ENCODE peak calls at places on chromosomes 12 and 14, in seven cellular contexts. One of them, this sample, is unnamed.

GRCh38 chr14:52069617-52070431 is 965 bp upstream of the NID2 start:
- DNase-seq in GM04504: no peak
- DNase-seq in stimulated activated CD4-positive, alpha-beta T cell treated with anti-CD3 and anti-CD28 coated beads, Interleukin-1b, Interleukin-23, amount 100 ng/mL, for 1 hour: no peak
- DNase-seq in Caco-2: no peak
- DNase-seq in ELF-1: peak; percentile 66
- DNase-seq in CD4-positive, alpha-beta T cell: no peak
- DNase-seq in mesothelial cell of epicardium: peak; percentile 44
- DNase-seq in this sample: no peak

GRCh38 chr14:22384974-22385526 is 204.0 kb downstream of the DAD1 start:
- DNase-seq in mesothelial cell of epicardium: no peak
- DNase-seq in GM04504: no peak
- DNase-seq in Caco-2: no peak
- DNase-seq in ELF-1: no peak
- DNase-seq in stimulated activated CD4-positive, alpha-beta T cell treated with anti-CD3 and anti-CD28 coated beads, Interleukin-1b, Interleukin-23, amount 100 ng/mL, for 1 hour: no peak
- DNase-seq in CD4-positive, alpha-beta T cell: no peak
- DNase-seq in this sample: no peak

GRCh38 chr14:38278035-38278434 is 22.1 kb upstream of the CLEC14A start:
- DNase-seq in stimulated activated CD4-positive, alpha-beta T cell treated with anti-CD3 and anti-CD28 coated beads, Interleukin-1b, Interleukin-23, amount 100 ng/mL, for 1 hour: no peak
- DNase-seq in ELF-1: no peak
- DNase-seq in mesothelial cell of epicardium: no peak
- DNase-seq in CD4-positive, alpha-beta T cell: no peak
- DNase-seq in GM04504: no peak
- DNase-seq in Caco-2: no peak
- DNase-seq in this sample: no peak

GRCh38 chr14:99055019-99055418 is 217.0 kb downstream of the BCL11B start:
- DNase-seq in stimulated activated CD4-positive, alpha-beta T cell treated with anti-CD3 and anti-CD28 coated beads, Interleukin-1b, Interleukin-23, amount 100 ng/mL, for 1 hour: no peak
- DNase-seq in Caco-2: no peak
- DNase-seq in ELF-1: peak; percentile 29
- DNase-seq in mesothelial cell of epicardium: no peak
- DNase-seq in GM04504: no peak
- DNase-seq in CD4-positive, alpha-beta T cell: no peak
- DNase-seq in this sample: no peak

GRCh38 chr14:65604946-65605345 is 192.4 kb downstream of the FUT8 start:
- DNase-seq in GM04504: no peak
- DNase-seq in ELF-1: no peak
- DNase-seq in stimulated activated CD4-positive, alpha-beta T cell treated with anti-CD3 and anti-CD28 coated beads, Interleukin-1b, Interleukin-23, amount 100 ng/mL, for 1 hour: no peak
- DNase-seq in mesothelial cell of epicardium: no peak
- DNase-seq in Caco-2: no peak
- DNase-seq in CD4-positive, alpha-beta T cell: no peak
- DNase-seq in this sample: no peak

GRCh38 chr12:20044836-20045235 is 323.5 kb upstream of the PDE3A start:
- DNase-seq in GM04504: peak; percentile 23
- DNase-seq in Caco-2: no peak
- DNase-seq in CD4-positive, alpha-beta T cell: no peak
- DNase-seq in stimulated activated CD4-positive, alpha-beta T cell treated with anti-CD3 and anti-CD28 coated beads, Interleukin-1b, Interleukin-23, amount 100 ng/mL, for 1 hour: no peak
- DNase-seq in mesothelial cell of epicardium: no peak
- DNase-seq in ELF-1: no peak
- DNase-seq in this sample: no peak

GRCh38 chr14:33792387-33793368 is 158.2 kb downstream of the EGLN3 start:
- DNase-seq in mesothelial cell of epicardium: peak; percentile 95
- DNase-seq in GM04504: peak; percentile 59
- DNase-seq in ELF-1: peak; percentile 83
- DNase-seq in stimulated activated CD4-positive, alpha-beta T cell treated with anti-CD3 and anti-CD28 coated beads, Interleukin-1b, Interleukin-23, amount 100 ng/mL, for 1 hour: no peak
- DNase-seq in CD4-positive, alpha-beta T cell: peak; percentile 44
- DNase-seq in Caco-2: peak; percentile 64
- DNase-seq in this sample: peak; percentile 74

GRCh38 chr14:96139879-96140278 is 64.8 kb upstream of the BDKRB2 start:
- DNase-seq in stimulated activated CD4-positive, alpha-beta T cell treated with anti-CD3 and anti-CD28 coated beads, Interleukin-1b, Interleukin-23, amount 100 ng/mL, for 1 hour: no peak
- DNase-seq in ELF-1: no peak
- DNase-seq in Caco-2: no peak
- DNase-seq in CD4-positive, alpha-beta T cell: no peak
- DNase-seq in GM04504: no peak
- DNase-seq in mesothelial cell of epicardium: no peak
- DNase-seq in this sample: no peak

GRCh38 chr14:80211143-80212024 is at the start of gene DIO2:
- DNase-seq in Caco-2: no peak
- DNase-seq in GM04504: peak; percentile 32
- DNase-seq in CD4-positive, alpha-beta T cell: no peak
- DNase-seq in stimulated activated CD4-positive, alpha-beta T cell treated with anti-CD3 and anti-CD28 coated beads, Interleukin-1b, Interleukin-23, amount 100 ng/mL, for 1 hour: no peak
- DNase-seq in mesothelial cell of epicardium: no peak
- DNase-seq in ELF-1: peak; percentile 6
- DNase-seq in this sample: no peak

GRCh38 chr14:75725481-75725880 is 64.4 kb downstream of the TTLL5 start:
- DNase-seq in Caco-2: no peak
- DNase-seq in CD4-positive, alpha-beta T cell: no peak
- DNase-seq in ELF-1: no peak
- DNase-seq in GM04504: no peak
- DNase-seq in stimulated activated CD4-positive, alpha-beta T cell treated with anti-CD3 and anti-CD28 coated beads, Interleukin-1b, Interleukin-23, amount 100 ng/mL, for 1 hour: no peak
- DNase-seq in mesothelial cell of epicardium: no peak
- DNase-seq in this sample: no peak

GRCh38 chr12:105761075-105761474 is 377.7 kb downstream of the NUAK1 start:
- DNase-seq in GM04504: no peak
- DNase-seq in Caco-2: no peak
- DNase-seq in mesothelial cell of epicardium: no peak
- DNase-seq in ELF-1: no peak
- DNase-seq in stimulated activated CD4-positive, alpha-beta T cell treated with anti-CD3 and anti-CD28 coated beads, Interleukin-1b, Interleukin-23, amount 100 ng/mL, for 1 hour: no peak
- DNase-seq in CD4-positive, alpha-beta T cell: no peak
- DNase-seq in this sample: no peak

GRCh38 chr12:130803707-130804106 is 35.3 kb downstream of the STX2 start:
- DNase-seq in stimulated activated CD4-positive, alpha-beta T cell treated with anti-CD3 and anti-CD28 coated beads, Interleukin-1b, Interleukin-23, amount 100 ng/mL, for 1 hour: no peak
- DNase-seq in GM04504: no peak
- DNase-seq in mesothelial cell of epicardium: no peak
- DNase-seq in ELF-1: no peak
- DNase-seq in CD4-positive, alpha-beta T cell: no peak
- DNase-seq in Caco-2: no peak
- DNase-seq in this sample: no peak

GRCh38 chr12:116130431-116130830 is 147.1 kb downstream of the MED13L start:
- DNase-seq in mesothelial cell of epicardium: no peak
- DNase-seq in GM04504: no peak
- DNase-seq in CD4-positive, alpha-beta T cell: no peak
- DNase-seq in ELF-1: no peak
- DNase-seq in Caco-2: no peak
- DNase-seq in stimulated activated CD4-positive, alpha-beta T cell treated with anti-CD3 and anti-CD28 coated beads, Interleukin-1b, Interleukin-23, amount 100 ng/mL, for 1 hour: no peak
- DNase-seq in this sample: no peak

GRCh38 chr12:24617471-24617870 is 331.4 kb downstream of the BCAT1 start:
- DNase-seq in GM04504: no peak
- DNase-seq in mesothelial cell of epicardium: no peak
- DNase-seq in stimulated activated CD4-positive, alpha-beta T cell treated with anti-CD3 and anti-CD28 coated beads, Interleukin-1b, Interleukin-23, amount 100 ng/mL, for 1 hour: no peak
- DNase-seq in CD4-positive, alpha-beta T cell: no peak
- DNase-seq in Caco-2: no peak
- DNase-seq in ELF-1: peak; percentile 28
- DNase-seq in this sample: no peak

GRCh38 chr12:122394626-122395194 is 27.8 kb downstream of the CLIP1 start:
- DNase-seq in CD4-positive, alpha-beta T cell: no peak
- DNase-seq in stimulated activated CD4-positive, alpha-beta T cell treated with anti-CD3 and anti-CD28 coated beads, Interleukin-1b, Interleukin-23, amount 100 ng/mL, for 1 hour: no peak
- DNase-seq in GM04504: no peak
- DNase-seq in mesothelial cell of epicardium: no peak
- DNase-seq in ELF-1: no peak
- DNase-seq in Caco-2: no peak
- DNase-seq in this sample: no peak

GRCh38 chr14:39145266-39145966 is 24.7 kb downstream of the TRAPPC6B start:
- DNase-seq in CD4-positive, alpha-beta T cell: no peak
- DNase-seq in stimulated activated CD4-positive, alpha-beta T cell treated with anti-CD3 and anti-CD28 coated beads, Interleukin-1b, Interleukin-23, amount 100 ng/mL, for 1 hour: no peak
- DNase-seq in ELF-1: no peak
- DNase-seq in Caco-2: no peak
- DNase-seq in mesothelial cell of epicardium: no peak
- DNase-seq in GM04504: no peak
- DNase-seq in this sample: no peak

GRCh38 chr12:114869091-114869834 is 185.3 kb upstream of the TBX3 start:
- DNase-seq in GM04504: peak; percentile 86
- DNase-seq in stimulated activated CD4-positive, alpha-beta T cell treated with anti-CD3 and anti-CD28 coated beads, Interleukin-1b, Interleukin-23, amount 100 ng/mL, for 1 hour: no peak
- DNase-seq in ELF-1: peak; percentile 64
- DNase-seq in mesothelial cell of epicardium: peak; percentile 51
- DNase-seq in Caco-2: peak; percentile 53
- DNase-seq in CD4-positive, alpha-beta T cell: no peak
- DNase-seq in this sample: no peak

GRCh38 chr12:108801736-108802665 is 55.4 kb downstream of the SSH1 start:
- DNase-seq in stimulated activated CD4-positive, alpha-beta T cell treated with anti-CD3 and anti-CD28 coated beads, Interleukin-1b, Interleukin-23, amount 100 ng/mL, for 1 hour: no peak
- DNase-seq in ELF-1: peak; percentile 97
- DNase-seq in mesothelial cell of epicardium: no peak
- DNase-seq in CD4-positive, alpha-beta T cell: no peak
- DNase-seq in GM04504: no peak
- DNase-seq in Caco-2: no peak
- DNase-seq in this sample: no peak

This sample was measured in NCI-H1048.